ENCODE peak calls at places on chromosomes 2 and 18, in five cellular contexts. X, A, D, K and R are unnamed samples.
A peak's percentile ranks its signal among the peaks of the same experiment; 100 is the strongest.

GRCh38 chr18:13608791-13609552 is 117.4 kb downstream of the FAM210A start:
- DNase-seq in X (no peak), K (no peak), A (no peak), D (peak; percentile 33), R (no peak)

GRCh38 chr2:102927854-102928267 is 166.0 kb downstream of the TMEM182 start:
- DNase-seq in X (no peak), D (no peak), K (no peak), A (no peak), R (no peak)

GRCh38 chr2:30611572-30611971 is 164.5 kb downstream of the LCLAT1 start:
- DNase-seq in D (no peak), X (no peak), K (no peak), A (no peak), R (no peak)

GRCh38 chr2:176687350-176687749 is 418.1 kb downstream of the MTX2 start:
- DNase-seq in K (no peak), D (no peak), A (no peak), X (no peak), R (no peak)

GRCh38 chr18:55302337-55302833 is 285.6 kb downstream of the TCF4 start:
- DNase-seq in D (no peak), X (peak; percentile 13), A (no peak), K (no peak), R (no peak)

GRCh38 chr2:205139822-205140612 is 542.3 kb upstream of the NRP2 start:
- DNase-seq in K (no peak), D (no peak), A (no peak), X (no peak), R (no peak)

GRCh38 chr2:152546230-152546837 is 170.9 kb downstream of the PRPF40A start:
- DNase-seq in K (no peak), A (no peak), X (no peak), D (no peak), R (no peak)

GRCh38 chr2:107801498-107801897 is 25.2 kb upstream of the RGPD4 start:
- DNase-seq in X (no peak), A (no peak), K (no peak), D (no peak), R (no peak)

GRCh38 chr2:95342556-95343320 is 45.6 kb downstream of the KCNIP3 start:
- DNase-seq in X (no peak), D (no peak), A (no peak), K (peak; percentile 7), R (no peak)

GRCh38 chr18:2984703-2985261 is 28.2 kb downstream of the LPIN2 start:
- DNase-seq in D (no peak), K (no peak), A (no peak), X (no peak), R (no peak)

GRCh38 chr2:12732663-12733062 is 15.9 kb downstream of the TRIB2 start:
- DNase-seq in D (no peak), K (peak; percentile 44), X (no peak), A (no peak), R (no peak)

GRCh38 chr2:193332938-193333337 is 1138.2 kb upstream of the TMEFF2 start:
- DNase-seq in D (no peak), A (peak; percentile 25), X (no peak), K (no peak), R (no peak)

GRCh38 chr2:173205375-173205774 is 129.7 kb downstream of the MAP3K20 start:
- DNase-seq in D (no peak), A (no peak), K (peak; percentile 62), X (peak; percentile 96), R (no peak)

GRCh38 chr2:165469417-165469816 is at the start of gene CSRNP3:
- DNase-seq in A (peak; percentile 97), X (peak; percentile 86), D (no peak), K (peak; percentile 19), R (peak; percentile 45)

GRCh38 chr2:223725494-223725893 is 111.9 kb downstream of the AP1S3 start:
- DNase-seq in A (peak; percentile 96), D (no peak), K (peak; percentile 28), X (peak; percentile 98), R (peak; percentile 62)

DNA sequence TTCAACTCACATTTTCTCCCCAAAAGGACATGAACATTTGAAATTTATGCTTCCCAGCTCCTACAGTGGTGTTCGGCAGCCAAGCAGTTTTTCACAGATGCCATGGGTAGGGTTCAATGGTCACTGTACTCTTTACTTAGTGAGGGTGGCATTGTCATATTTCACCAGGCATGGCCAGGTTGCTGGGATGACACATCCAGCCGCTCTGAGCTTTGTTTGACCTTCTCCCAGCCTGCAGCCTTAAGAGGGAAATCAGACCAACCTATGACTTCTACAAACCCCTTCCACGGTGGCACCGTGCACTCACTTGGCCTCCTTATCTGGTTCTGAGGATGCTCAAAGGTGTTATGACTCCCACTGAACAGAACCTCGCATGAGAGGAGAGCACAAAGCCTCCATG is 108.4 kb upstream of the SH3BP4 start:
- DNase-seq in K (no peak), X (no peak), A (no peak), D (no peak), R (no peak)
- H3K27ac ChIP-seq in K (no peak overlapping the region), X (no peak overlapping the region), A (no peak overlapping the region), D (no peak overlapping the region), R (no peak overlapping the region)

GRCh38 chr2:26712486-26713465 is 20.3 kb downstream of the KCNK3 start:
- DNase-seq in X (no peak), D (no peak), K (no peak), A (no peak), R (no peak)
- H3K27ac ChIP-seq in X (no peak overlapping the region), D (no peak overlapping the region), K (no peak overlapping the region), A (no peak overlapping the region), R (no peak overlapping the region)

DNA sequence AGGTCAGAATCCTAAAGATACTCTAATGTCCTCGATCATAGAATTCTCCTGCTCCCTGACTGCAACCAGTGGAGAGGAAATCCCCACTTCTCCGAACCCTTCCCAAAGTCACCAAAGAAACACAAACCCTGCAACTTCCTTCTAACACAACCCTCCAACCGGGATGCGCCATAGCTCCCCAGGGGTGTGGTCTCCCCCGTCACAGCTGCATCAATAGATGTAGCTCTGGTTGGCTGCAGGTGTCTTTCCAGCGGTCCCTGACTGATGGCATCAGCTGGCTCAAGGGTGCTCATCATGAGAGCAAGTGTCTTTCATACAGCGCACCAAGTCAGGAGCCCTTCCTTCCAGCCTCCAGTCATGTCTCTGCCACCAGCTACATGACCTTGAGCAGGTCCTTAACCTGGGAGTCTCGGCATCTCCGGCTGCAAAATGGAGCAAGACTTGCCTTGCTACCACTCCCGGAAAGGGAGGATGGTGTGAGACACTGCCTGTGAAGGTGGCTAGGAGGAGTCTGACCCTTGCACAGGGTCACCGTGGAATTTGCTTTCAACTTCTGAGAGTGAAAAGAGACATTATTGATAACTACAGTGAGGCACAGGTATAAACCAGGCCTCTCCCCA is 198.8 kb downstream of the HAUS1 start:
- DNase-seq in K (no peak), A (no peak), X (no peak), D (no peak), R (no peak)
- H3K27ac ChIP-seq in K (no peak overlapping the region), A (no peak overlapping the region), X (no peak overlapping the region), D (no peak overlapping the region), R (no peak overlapping the region)

GRCh38 chr2:36792947-36793346 is 96.4 kb downstream of the VIT start:
- DNase-seq in A (no peak), X (no peak), K (no peak), D (no peak), R (no peak)

GRCh38 chr2:36801088-36801487 is 104.6 kb downstream of the VIT start:
- DNase-seq in K (no peak), X (no peak), D (no peak), A (no peak), R (no peak)

GRCh38 chr2:36798724-36799123 is 102.2 kb downstream of the VIT start:
- DNase-seq in X (no peak), A (no peak), K (no peak), D (no peak), R (no peak)

GRCh38 chr2:36800381-36800780 is 103.9 kb downstream of the VIT start:
- DNase-seq in K (no peak), X (no peak), A (no peak), D (no peak), R (no peak)

GRCh38 chr2:36797324-36798070 is 101.0 kb downstream of the VIT start:
- DNase-seq in X (no peak), A (peak; percentile 39), D (no peak), K (no peak), R (no peak)
- H3K27ac ChIP-seq in X (no peak overlapping the region), A (no peak overlapping the region), D (no peak overlapping the region), K (no peak overlapping the region), R (no peak overlapping the region)

DNA sequence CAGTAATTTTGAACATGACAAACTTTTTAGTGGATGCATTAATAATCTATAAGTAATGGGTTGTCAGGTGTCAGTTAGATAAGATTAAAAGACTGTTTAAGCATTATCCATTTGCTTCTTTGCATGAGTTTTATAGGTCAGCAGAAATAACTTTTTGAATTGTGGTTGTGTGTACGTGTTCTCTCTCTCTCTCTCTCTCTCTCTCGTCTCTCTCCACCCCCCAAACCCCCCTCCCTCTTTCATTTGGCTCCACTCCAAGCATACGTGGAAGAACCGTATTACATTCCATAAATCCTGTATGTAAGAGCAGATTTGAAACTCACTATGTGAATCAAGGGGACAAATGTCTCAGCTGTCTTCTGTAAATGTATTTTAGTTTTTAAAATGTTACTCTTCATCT is 120.2 kb downstream of the MEIS1 start:
- DNase-seq in A (no peak), D (no peak), X (peak; percentile 72), K (no peak), R (no peak)
- H3K27ac ChIP-seq in A (no peak overlapping the region), D (no peak overlapping the region), X (peak overlapping the region; percentile 69), K (no peak overlapping the region), R (peak overlapping the region; percentile 76)

DNA sequence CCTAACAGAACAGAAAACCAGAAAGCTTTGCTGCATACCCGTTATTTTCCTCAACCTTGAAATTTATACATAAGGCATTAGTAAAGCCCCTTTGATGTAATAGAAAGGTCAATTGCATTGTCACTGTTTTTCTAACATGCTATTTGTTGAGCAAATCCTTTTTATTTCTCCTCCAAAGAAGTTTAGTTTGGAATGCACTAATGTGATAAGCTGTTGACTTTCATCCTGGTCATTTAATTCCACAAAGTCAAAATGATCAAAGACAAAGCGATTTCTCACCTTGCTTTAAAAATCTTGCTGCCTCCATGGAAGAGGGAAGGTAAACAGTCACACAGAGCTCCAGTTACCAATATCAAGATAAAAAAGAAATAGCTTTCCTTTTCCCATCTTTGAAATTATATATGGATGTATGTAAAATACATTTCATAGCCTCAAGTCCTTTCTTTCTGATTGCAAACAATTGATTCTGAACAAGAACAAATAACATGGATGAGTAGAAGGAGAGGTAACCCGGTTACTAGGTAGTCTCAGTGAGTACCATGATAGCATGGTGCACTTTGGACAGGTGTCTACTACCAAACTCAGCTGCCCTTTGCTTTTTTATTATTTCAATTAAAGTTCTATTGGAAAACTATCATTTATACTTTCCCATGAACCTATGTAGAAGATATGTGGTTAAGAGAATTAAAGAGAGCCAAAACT is 452.7 kb downstream of the STK39 start:
- DNase-seq in D (no peak), X (no peak), K (no peak), A (no peak), R (no peak)
- H3K27ac ChIP-seq in D (no peak overlapping the region), X (no peak overlapping the region), K (no peak overlapping the region), A (no peak overlapping the region), R (no peak overlapping the region)

GRCh38 chr2:84545030-84545429 is 28.7 kb downstream of the DNAH6 start:
- DNase-seq in D (no peak), K (no peak), A (no peak), X (no peak), R (no peak)

GRCh38 chr2:84534225-84534624 is 17.9 kb downstream of the DNAH6 start:
- DNase-seq in A (no peak), X (no peak), D (no peak), K (no peak), R (no peak)

GRCh38 chr2:84537251-84537650 is 21.0 kb downstream of the DNAH6 start:
- DNase-seq in X (no peak), K (no peak), D (no peak), A (no peak), R (no peak)

GRCh38 chr2:84539729-84540128 is 23.4 kb downstream of the DNAH6 start:
- DNase-seq in A (no peak), X (no peak), D (no peak), K (no peak), R (no peak)
- H3K27ac ChIP-seq in A (no peak overlapping the region), X (no peak overlapping the region), D (no peak overlapping the region), K (no peak overlapping the region), R (no peak overlapping the region)

GRCh38 chr2:10123281-10123680 is 742 bp downstream of the RRM2 start:
- DNase-seq in A (no peak), D (no peak), X (no peak), K (no peak), R (no peak)
- H3K27ac ChIP-seq in A (peak overlapping the region; percentile 95), D (peak overlapping the region; percentile 44), X (peak overlapping the region; percentile 93), K (no peak overlapping the region), R (peak overlapping the region; percentile 45)